ENCODE peak calls at places on chromosome 17, in ten cellular contexts. One of them, this sample, is unnamed.

GRCh38 chr17:47286198-47286914 is 32.7 kb downstream of the ITGB3 start:
- DNase-seq in K562: no peak
- DNase-seq in neural progenitor cell: no peak
- DNase-seq in PC-3: no peak
- DNase-seq in GM23338: no peak
- DNase-seq in CD8-positive, alpha-beta T cell: no peak
- DNase-seq in hepatocyte: no peak
- DNase-seq in left lung: no peak
- DNase-seq in upper lobe of right lung: no peak
- DNase-seq in SJSA1: no peak
- DNase-seq in this sample: no peak

GRCh38 chr17:56314026-56314425 is 160.8 kb downstream of the ANKFN1 start:
- DNase-seq in K562: no peak
- DNase-seq in neural progenitor cell: no peak
- DNase-seq in PC-3: no peak
- DNase-seq in GM23338: no peak
- DNase-seq in CD8-positive, alpha-beta T cell: no peak
- DNase-seq in hepatocyte: no peak
- DNase-seq in left lung: no peak
- DNase-seq in upper lobe of right lung: no peak
- DNase-seq in SJSA1: no peak
- DNase-seq in this sample: no peak

GRCh38 chr17:18280766-18281165 is 20.3 kb downstream of the MIEF2 start:
- DNase-seq in K562: peak; percentile 24
- DNase-seq in neural progenitor cell: no peak
- DNase-seq in PC-3: no peak
- DNase-seq in GM23338: no peak
- DNase-seq in CD8-positive, alpha-beta T cell: no peak
- DNase-seq in hepatocyte: peak; percentile 36
- DNase-seq in left lung: no peak
- DNase-seq in upper lobe of right lung: no peak
- DNase-seq in SJSA1: no peak
- DNase-seq in this sample: no peak

GRCh38 chr17:16171613-16172012 is 43.7 kb downstream of the NCOR1 start:
- DNase-seq in K562: no peak
- DNase-seq in neural progenitor cell: no peak
- DNase-seq in PC-3: peak; percentile 99
- DNase-seq in GM23338: no peak
- DNase-seq in CD8-positive, alpha-beta T cell: no peak
- DNase-seq in hepatocyte: peak; percentile 14
- DNase-seq in left lung: no peak
- DNase-seq in upper lobe of right lung: no peak
- DNase-seq in SJSA1: no peak
- DNase-seq in this sample: no peak

GRCh38 chr17:4261452-4261851 is 2.3 kb downstream of the ANKFY1 start:
- DNase-seq in K562: no peak
- DNase-seq in neural progenitor cell: no peak
- DNase-seq in PC-3: no peak
- DNase-seq in GM23338: no peak
- DNase-seq in CD8-positive, alpha-beta T cell: no peak
- DNase-seq in hepatocyte: no peak
- DNase-seq in left lung: no peak
- DNase-seq in upper lobe of right lung: no peak
- DNase-seq in SJSA1: no peak
- DNase-seq in this sample: no peak

GRCh38 chr17:14471052-14471451 is 170.2 kb downstream of the HS3ST3B1 start:
- DNase-seq in K562: no peak
- DNase-seq in neural progenitor cell: no peak
- DNase-seq in PC-3: peak; percentile 90
- DNase-seq in GM23338: no peak
- DNase-seq in CD8-positive, alpha-beta T cell: no peak
- DNase-seq in hepatocyte: peak; percentile 36
- DNase-seq in left lung: no peak
- DNase-seq in upper lobe of right lung: no peak
- DNase-seq in SJSA1: peak; percentile 89
- DNase-seq in this sample: no peak

GRCh38 chr17:50943575-50943933 is 77.4 kb upstream of the TOB1 start:
- DNase-seq in K562: no peak
- DNase-seq in neural progenitor cell: no peak
- DNase-seq in PC-3: no peak
- DNase-seq in GM23338: no peak
- DNase-seq in CD8-positive, alpha-beta T cell: no peak
- DNase-seq in hepatocyte: peak; percentile 19
- DNase-seq in left lung: peak; percentile 49
- DNase-seq in upper lobe of right lung: peak; percentile 51
- DNase-seq in SJSA1: no peak
- DNase-seq in this sample: no peak

GRCh38 chr17:64160378-64160777 is 30.4 kb upstream of the ERN1 start:
- DNase-seq in K562: no peak
- DNase-seq in neural progenitor cell: no peak
- DNase-seq in PC-3: no peak
- DNase-seq in GM23338: no peak
- DNase-seq in CD8-positive, alpha-beta T cell: no peak
- DNase-seq in hepatocyte: no peak
- DNase-seq in left lung: no peak
- DNase-seq in upper lobe of right lung: no peak
- DNase-seq in SJSA1: no peak
- DNase-seq in this sample: no peak

GRCh38 chr17:58324409-58325288 is 3.9 kb downstream of the TSPOAP1 start:
- DNase-seq in K562: no peak
- DNase-seq in neural progenitor cell: peak; percentile 87
- DNase-seq in PC-3: peak; percentile 56
- DNase-seq in GM23338: peak; percentile 74
- DNase-seq in CD8-positive, alpha-beta T cell: no peak
- DNase-seq in hepatocyte: peak; percentile 83
- DNase-seq in left lung: peak; percentile 87
- DNase-seq in upper lobe of right lung: peak; percentile 85
- DNase-seq in SJSA1: no peak
- DNase-seq in this sample: no peak

GRCh38 chr17:58325289-58325726 is 3.3 kb downstream of the TSPOAP1 start:
- DNase-seq in K562: no peak
- DNase-seq in neural progenitor cell: peak; percentile 68
- DNase-seq in PC-3: no peak
- DNase-seq in GM23338: peak; percentile 90
- DNase-seq in CD8-positive, alpha-beta T cell: no peak
- DNase-seq in hepatocyte: peak; percentile 46
- DNase-seq in left lung: peak; percentile 59
- DNase-seq in upper lobe of right lung: no peak
- DNase-seq in SJSA1: no peak
- DNase-seq in this sample: no peak

GRCh38 chr17:58326609-58327341 is 1.8 kb downstream of the TSPOAP1 start:
- DNase-seq in K562: no peak
- DNase-seq in neural progenitor cell: no peak
- DNase-seq in PC-3: no peak
- DNase-seq in GM23338: no peak
- DNase-seq in CD8-positive, alpha-beta T cell: no peak
- DNase-seq in hepatocyte: no peak
- DNase-seq in left lung: peak; percentile 33
- DNase-seq in upper lobe of right lung: peak; percentile 46
- DNase-seq in SJSA1: no peak
- DNase-seq in this sample: no peak

GRCh38 chr17:58327363-58328194 is 1.0 kb downstream of the TSPOAP1 start:
- DNase-seq in K562: no peak
- DNase-seq in neural progenitor cell: no peak
- DNase-seq in PC-3: no peak
- DNase-seq in GM23338: no peak
- DNase-seq in CD8-positive, alpha-beta T cell: peak; percentile 64
- DNase-seq in hepatocyte: no peak
- DNase-seq in left lung: peak; percentile 78
- DNase-seq in upper lobe of right lung: peak; percentile 67
- DNase-seq in SJSA1: no peak
- DNase-seq in this sample: no peak

DNA sequence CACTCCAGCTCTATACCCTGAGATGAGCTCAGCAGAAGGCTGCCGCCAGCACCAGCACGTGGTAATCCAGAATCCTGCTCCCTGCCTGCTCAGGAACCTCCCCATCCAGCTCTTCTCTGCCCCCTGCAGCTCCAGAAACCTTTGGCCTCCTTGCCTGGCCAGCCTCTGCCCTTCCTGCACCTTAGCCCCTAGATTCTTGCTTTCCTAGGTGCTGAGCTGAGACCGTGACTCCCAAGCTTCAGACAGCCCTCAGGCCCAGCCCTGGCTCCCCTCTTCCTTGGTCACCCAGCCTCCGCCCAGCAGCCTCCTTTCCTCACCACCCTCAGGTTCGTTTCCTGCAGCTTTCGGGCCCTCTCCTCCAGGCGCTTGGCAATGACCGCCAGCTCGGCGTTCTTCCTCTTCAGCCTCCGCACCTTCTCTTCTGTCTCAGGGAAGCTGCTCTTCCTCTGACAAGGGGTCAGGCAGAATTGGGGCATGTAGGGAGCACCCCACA is 2.6 kb downstream of the TSPOAP1 start:
- DNase-seq in K562: no peak
- DNase-seq in neural progenitor cell: no peak
- DNase-seq in PC-3: no peak
- DNase-seq in GM23338: no peak
- DNase-seq in CD8-positive, alpha-beta T cell: no peak
- DNase-seq in hepatocyte: no peak
- DNase-seq in left lung: peak; percentile 81
- DNase-seq in upper lobe of right lung: peak; percentile 63
- DNase-seq in SJSA1: no peak
- DNase-seq in this sample: no peak
- H3K27ac ChIP-seq in K562: no peak overlapping the region
- H3K27ac ChIP-seq in neural progenitor cell: no peak overlapping the region
- H3K27ac ChIP-seq in PC-3: no peak overlapping the region
- H3K27ac ChIP-seq in GM23338: no peak overlapping the region
- H3K27ac ChIP-seq in CD8-positive, alpha-beta T cell: no peak overlapping the region
- H3K27ac ChIP-seq in hepatocyte: no peak overlapping the region
- H3K27ac ChIP-seq in left lung: no peak overlapping the region
- H3K27ac ChIP-seq in upper lobe of right lung: no peak overlapping the region
- H3K27ac ChIP-seq in SJSA1: no peak overlapping the region
- H3K27ac ChIP-seq in this sample: no peak overlapping the region

DNA sequence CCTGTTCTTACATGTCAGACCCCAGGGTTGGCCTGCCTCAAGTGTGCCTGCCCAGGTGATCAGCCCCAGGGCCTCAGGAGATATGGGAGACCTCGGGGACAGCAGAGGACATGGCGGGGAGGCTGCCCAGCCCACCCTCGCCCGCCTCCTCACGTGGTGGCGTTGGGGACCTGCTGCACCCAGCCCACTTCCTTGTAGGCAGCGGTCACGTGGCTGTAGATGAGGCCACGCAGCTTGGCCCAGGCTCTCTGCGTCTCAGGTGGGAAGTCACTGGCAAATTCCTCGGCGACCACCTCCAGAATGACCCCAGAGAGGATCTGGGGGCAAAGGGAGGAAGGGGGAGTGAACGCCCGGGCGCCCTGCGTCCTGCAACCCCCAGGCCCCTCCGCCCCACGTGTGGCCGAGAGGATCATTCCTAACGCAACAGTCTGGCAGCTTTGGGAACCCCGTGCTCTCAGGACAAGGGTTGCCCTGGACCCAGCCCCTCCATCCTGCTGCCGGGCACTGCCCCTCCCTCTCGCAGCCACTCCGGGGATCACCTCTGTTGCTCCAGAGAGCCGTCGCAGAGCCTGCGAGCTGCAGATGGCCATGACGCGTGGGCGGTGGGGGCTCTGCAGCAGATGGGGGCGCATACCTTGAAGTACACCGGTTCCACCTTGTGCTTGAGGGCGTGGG is 6.5 kb downstream of the CYGB start:
- DNase-seq in K562: peak; percentile 54
- DNase-seq in neural progenitor cell: no peak
- DNase-seq in PC-3: no peak
- DNase-seq in GM23338: no peak
- DNase-seq in CD8-positive, alpha-beta T cell: no peak
- DNase-seq in hepatocyte: no peak
- DNase-seq in left lung: no peak
- DNase-seq in upper lobe of right lung: peak; percentile 72
- DNase-seq in SJSA1: no peak
- DNase-seq in this sample: no peak
- H3K4me1 ChIP-seq in K562: peaks cover 62% of the 10 kb centered on the region
- H3K4me1 ChIP-seq in neural progenitor cell: peaks cover 9% of the 10 kb centered on the region
- H3K4me1 ChIP-seq in PC-3: peaks cover 37% of the 10 kb centered on the region
- H3K4me1 ChIP-seq in GM23338: peaks cover 9% of the 10 kb centered on the region
- H3K4me1 ChIP-seq in CD8-positive, alpha-beta T cell: peaks cover 46% of the 10 kb centered on the region
- H3K4me1 ChIP-seq in hepatocyte: peaks cover 58% of the 10 kb centered on the region
- H3K4me1 ChIP-seq in left lung: peaks cover 50% of the 10 kb centered on the region
- H3K4me1 ChIP-seq in upper lobe of right lung: peaks cover 54% of the 10 kb centered on the region
- H3K4me1 ChIP-seq in SJSA1: peaks cover 57% of the 10 kb centered on the region
- H3K4me1 ChIP-seq in this sample: peaks cover 31% of the 10 kb centered on the region

GRCh38 chr17:74199306-74200092 is 4.0 kb upstream of the RPL38 start:
- DNase-seq in K562: peak; percentile 78
- DNase-seq in neural progenitor cell: peak; percentile 78
- DNase-seq in PC-3: peak; percentile 83
- DNase-seq in GM23338: peak; percentile 79
- DNase-seq in CD8-positive, alpha-beta T cell: peak; percentile 75
- DNase-seq in hepatocyte: peak; percentile 82
- DNase-seq in left lung: peak; percentile 94
- DNase-seq in upper lobe of right lung: peak; percentile 83
- DNase-seq in SJSA1: no peak
- DNase-seq in this sample: peak; percentile 37
- H3K4me3 ChIP-seq in K562: no peak overlapping the region
- H3K4me3 ChIP-seq in neural progenitor cell: no peak overlapping the region
- H3K4me3 ChIP-seq in PC-3: peak overlapping the region; percentile 57
- H3K4me3 ChIP-seq in GM23338: peak overlapping the region; percentile 48
- H3K4me3 ChIP-seq in CD8-positive, alpha-beta T cell: no peak overlapping the region
- H3K4me3 ChIP-seq in hepatocyte: no peak overlapping the region
- H3K4me3 ChIP-seq in left lung: no peak overlapping the region
- H3K4me3 ChIP-seq in upper lobe of right lung: no peak overlapping the region
- H3K4me3 ChIP-seq in SJSA1: no peak overlapping the region
- H3K4me3 ChIP-seq in this sample: no peak overlapping the region

GRCh38 chr17:58320570-58321323 is 7.8 kb downstream of the TSPOAP1 start:
- DNase-seq in K562: no peak
- DNase-seq in neural progenitor cell: no peak
- DNase-seq in PC-3: no peak
- DNase-seq in GM23338: no peak
- DNase-seq in CD8-positive, alpha-beta T cell: no peak
- DNase-seq in hepatocyte: no peak
- DNase-seq in left lung: no peak
- DNase-seq in upper lobe of right lung: peak; percentile 18
- DNase-seq in SJSA1: no peak
- DNase-seq in this sample: no peak

GRCh38 chr17:58322581-58323419 is 5.8 kb downstream of the TSPOAP1 start:
- DNase-seq in K562: no peak
- DNase-seq in neural progenitor cell: no peak
- DNase-seq in PC-3: no peak
- DNase-seq in GM23338: no peak
- DNase-seq in CD8-positive, alpha-beta T cell: no peak
- DNase-seq in hepatocyte: no peak
- DNase-seq in left lung: peak; percentile 37
- DNase-seq in upper lobe of right lung: peak; percentile 59
- DNase-seq in SJSA1: no peak
- DNase-seq in this sample: no peak

GRCh38 chr17:58320163-58320558 is 8.4 kb downstream of the TSPOAP1 start:
- DNase-seq in K562: no peak
- DNase-seq in neural progenitor cell: no peak
- DNase-seq in PC-3: no peak
- DNase-seq in GM23338: no peak
- DNase-seq in CD8-positive, alpha-beta T cell: no peak
- DNase-seq in hepatocyte: no peak
- DNase-seq in left lung: no peak
- DNase-seq in upper lobe of right lung: peak; percentile 26
- DNase-seq in SJSA1: no peak
- DNase-seq in this sample: no peak

GRCh38 chr17:58321571-58322525 is 6.7 kb downstream of the TSPOAP1 start:
- DNase-seq in K562: no peak
- DNase-seq in neural progenitor cell: no peak
- DNase-seq in PC-3: peak; percentile 40
- DNase-seq in GM23338: no peak
- DNase-seq in CD8-positive, alpha-beta T cell: no peak
- DNase-seq in hepatocyte: no peak
- DNase-seq in left lung: peak; percentile 61
- DNase-seq in upper lobe of right lung: peak; percentile 52
- DNase-seq in SJSA1: no peak
- DNase-seq in this sample: no peak

DNA sequence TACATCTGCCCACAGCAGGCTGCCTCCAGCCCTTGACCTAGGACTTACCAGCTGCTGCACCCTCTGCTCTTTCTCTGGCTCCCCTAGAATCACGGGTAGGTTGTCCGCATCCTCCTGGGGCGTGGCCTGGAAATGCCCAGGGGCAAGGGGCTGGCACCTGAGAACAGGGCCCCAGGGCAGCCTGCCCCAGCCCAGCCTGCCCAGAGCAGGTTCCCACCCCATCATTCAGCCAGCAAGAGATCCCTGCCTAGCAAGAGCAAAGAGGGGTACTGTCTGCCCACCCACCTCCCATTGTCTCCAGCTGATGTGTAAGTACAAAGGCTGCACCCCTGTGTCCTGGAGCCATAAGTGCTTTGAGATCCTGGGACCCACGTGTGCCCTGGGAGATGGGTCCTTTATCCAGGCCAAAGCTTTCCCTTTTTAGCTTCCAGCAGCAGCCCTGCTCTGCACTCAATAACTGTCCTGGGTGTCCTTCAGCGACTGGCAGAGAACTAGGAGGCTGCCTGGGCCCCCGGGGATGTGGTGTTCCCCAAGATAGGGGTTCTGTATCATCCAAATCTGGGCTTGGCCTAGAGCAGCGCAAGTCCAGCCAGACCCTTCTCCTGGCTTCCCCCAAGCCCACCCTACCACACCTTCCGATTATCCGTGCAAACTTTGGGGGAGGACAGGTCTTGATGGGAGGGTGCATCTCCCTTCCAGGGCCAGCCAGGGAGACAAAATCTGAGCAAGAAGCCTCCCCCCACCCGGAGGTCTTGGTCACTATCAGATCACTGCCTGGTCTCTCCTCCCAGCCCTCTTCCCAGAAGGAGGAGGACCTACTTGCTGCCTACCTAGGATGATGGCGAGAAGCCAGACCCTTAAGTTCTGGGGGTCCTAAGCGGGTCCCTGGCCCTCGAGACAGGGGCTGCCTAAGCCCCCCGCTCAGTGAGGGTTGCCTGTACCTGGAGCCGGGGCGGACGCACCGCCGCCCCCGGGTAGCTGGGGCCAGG is 4.9 kb downstream of the TSPOAP1 start:
- DNase-seq in K562: no peak
- DNase-seq in neural progenitor cell: no peak
- DNase-seq in PC-3: no peak
- DNase-seq in GM23338: no peak
- DNase-seq in CD8-positive, alpha-beta T cell: no peak
- DNase-seq in hepatocyte: no peak
- DNase-seq in left lung: peak; percentile 58
- DNase-seq in upper lobe of right lung: no peak
- DNase-seq in SJSA1: no peak
- DNase-seq in this sample: no peak
- H3K27ac ChIP-seq in K562: no peak overlapping the region
- H3K27ac ChIP-seq in neural progenitor cell: no peak overlapping the region
- H3K27ac ChIP-seq in PC-3: no peak overlapping the region
- H3K27ac ChIP-seq in GM23338: no peak overlapping the region
- H3K27ac ChIP-seq in CD8-positive, alpha-beta T cell: no peak overlapping the region
- H3K27ac ChIP-seq in hepatocyte: peak overlapping the region; percentile 55
- H3K27ac ChIP-seq in left lung: no peak overlapping the region
- H3K27ac ChIP-seq in upper lobe of right lung: peak overlapping the region; percentile 65
- H3K27ac ChIP-seq in SJSA1: no peak overlapping the region
- H3K27ac ChIP-seq in this sample: no peak overlapping the region

This sample was measured in naive thymus-derived CD4-positive, alpha-beta T cell.